ENCODE peak calls at places on chromosome 4, in four cellular contexts. G, J, L and F are unnamed samples.
A peak's percentile ranks its signal among the peaks of the same experiment; 100 is the strongest.

GRCh38 chr4:14254252-14254651 is 626.7 kb upstream of the BOD1L1 start:
- DNase-seq in J (no peak), G (peak; percentile 46), L (peak; percentile 60), F (no peak)

GRCh38 chr4:173013232-173013932 is 155.2 kb upstream of the GALNT7 start:
- DNase-seq in L (peak; percentile 66), G (no peak), J (peak; percentile 61), F (peak; percentile 53)

GRCh38 chr4:17962171-17962570 is 59.4 kb downstream of the LCORL start:
- DNase-seq in L (no peak), J (no peak), G (no peak), F (no peak)

GRCh38 chr4:27276322-27277073 is 415.9 kb downstream of the STIM2 start:
- DNase-seq in L (no peak), G (no peak), J (no peak), F (no peak)

GRCh38 chr4:14916554-14917304 is 85.6 kb upstream of the CPEB2 start:
- DNase-seq in J (no peak), L (no peak), G (peak; percentile 63), F (no peak)

GRCh38 chr4:60216752-60217151 is 983.4 kb upstream of the ADGRL3 start:
- DNase-seq in J (no peak), G (peak; percentile 4), L (no peak), F (no peak)

GRCh38 chr4:73856518-73856917 is 3.4 kb downstream of the PF4V1 start:
- DNase-seq in J (no peak), G (no peak), L (no peak), F (no peak)

GRCh38 chr4:158496030-158496741 is 25.5 kb upstream of the RXFP1 start:
- DNase-seq in J (no peak), L (peak; percentile 85), G (no peak), F (peak; percentile 37)

GRCh38 chr4:122007016-122007415 is 55.2 kb upstream of the TRPC3 start:
- DNase-seq in L (no peak), G (no peak), J (no peak), F (no peak)

GRCh38 chr4:3851211-3851610 is 85.0 kb downstream of the ADRA2C start:
- DNase-seq in J (no peak), L (peak; percentile 63), G (peak; percentile 47), F (no peak)

GRCh38 chr4:40402556-40402955 is 67.4 kb downstream of the CHRNA9 start:
- DNase-seq in J (no peak), G (peak; percentile 52), L (no peak), F (no peak)

GRCh38 chr4:148445903-148446261 is 3.7 kb upstream of the NR3C2 start:
- DNase-seq in J (no peak), L (no peak), G (no peak), F (no peak)

GRCh38 chr4:128589384-128589957 is 220.0 kb upstream of the JADE1 start:
- DNase-seq in G (no peak), L (no peak), J (no peak), F (no peak)

GRCh38 chr4:90190510-90190909 is 63.3 kb downstream of the CCSER1 start:
- DNase-seq in L (no peak), G (no peak), J (no peak), F (no peak)

GRCh38 chr4:62544428-62544827 is 1344.3 kb downstream of the ADGRL3 start:
- DNase-seq in J (no peak), G (peak; percentile 47), L (no peak), F (no peak)

GRCh38 chr4:89640620-89641366 is 196.2 kb downstream of the SNCA start:
- DNase-seq in G (peak; percentile 14), J (no peak), L (peak; percentile 87), F (no peak)

GRCh38 chr4:54840992-54841768 is 183.4 kb downstream of the KIT start:
- DNase-seq in G (no peak), L (no peak), J (no peak), F (no peak)

GRCh38 chr4:182593864-182594263 is 323.3 kb downstream of the DCTD start:
- DNase-seq in G (no peak), J (no peak), L (no peak), F (no peak)

GRCh38 chr4:92304636-92305035 is 870 bp downstream of the GRID2 start:
- DNase-seq in G (no peak), L (peak; percentile 24), J (no peak), F (peak; percentile 21)

GRCh38 chr4:156825074-156825473 is 146.5 kb downstream of the PDGFC start:
- DNase-seq in J (no peak), G (peak; percentile 22), L (no peak), F (no peak)

GRCh38 chr4:1172228-1172851 is at the start of gene SPON2:
- DNase-seq in G (no peak), L (no peak), J (no peak), F (no peak)

GRCh38 chr4:93475730-93476129 is 352.8 kb upstream of the ATOH1 start:
- DNase-seq in G (no peak), L (no peak), J (no peak), F (no peak)

GRCh38 chr4:24743931-24744330 is 51.4 kb upstream of the SOD3 start:
- DNase-seq in J (no peak), L (peak; percentile 42), G (no peak), F (no peak)

GRCh38 chr4:18366136-18366535 is 344.6 kb upstream of the LCORL start:
- DNase-seq in G (no peak), J (no peak), L (no peak), F (no peak)

GRCh38 chr4:58451707-58452106 is 1341.5 kb upstream of the IGFBP7 start:
- DNase-seq in L (no peak), G (no peak), J (no peak), F (no peak)

GRCh38 chr4:172352351-172352750 is 539.1 kb downstream of the GALNTL6 start:
- DNase-seq in G (no peak), J (no peak), L (no peak), F (no peak)

DNA sequence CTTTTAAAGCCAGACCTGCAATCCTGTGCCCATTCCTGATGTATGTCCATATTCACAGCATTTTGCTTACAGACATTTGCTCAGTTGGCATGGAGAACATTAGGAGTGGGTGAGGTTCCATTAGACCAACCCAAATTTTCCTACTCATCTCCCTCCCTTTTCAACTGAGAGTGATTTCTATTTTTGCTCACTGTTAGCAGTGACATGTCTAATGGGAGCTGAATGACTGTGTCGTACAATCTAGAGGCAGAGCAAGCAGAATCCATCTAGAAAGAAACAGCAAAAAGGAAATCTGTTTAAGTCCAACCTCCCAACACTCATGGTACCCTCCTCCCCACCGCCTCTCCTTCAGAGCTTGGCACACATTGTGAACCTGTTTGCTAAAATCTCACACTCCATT is 195.5 kb upstream of the KLF3 start:
- DNase-seq in L (no peak), J (no peak), G (no peak), F (no peak)
- TF ChIP-seq CTCF in L (no peak), J (no peak), G (no peak), F (no peak)

DNA sequence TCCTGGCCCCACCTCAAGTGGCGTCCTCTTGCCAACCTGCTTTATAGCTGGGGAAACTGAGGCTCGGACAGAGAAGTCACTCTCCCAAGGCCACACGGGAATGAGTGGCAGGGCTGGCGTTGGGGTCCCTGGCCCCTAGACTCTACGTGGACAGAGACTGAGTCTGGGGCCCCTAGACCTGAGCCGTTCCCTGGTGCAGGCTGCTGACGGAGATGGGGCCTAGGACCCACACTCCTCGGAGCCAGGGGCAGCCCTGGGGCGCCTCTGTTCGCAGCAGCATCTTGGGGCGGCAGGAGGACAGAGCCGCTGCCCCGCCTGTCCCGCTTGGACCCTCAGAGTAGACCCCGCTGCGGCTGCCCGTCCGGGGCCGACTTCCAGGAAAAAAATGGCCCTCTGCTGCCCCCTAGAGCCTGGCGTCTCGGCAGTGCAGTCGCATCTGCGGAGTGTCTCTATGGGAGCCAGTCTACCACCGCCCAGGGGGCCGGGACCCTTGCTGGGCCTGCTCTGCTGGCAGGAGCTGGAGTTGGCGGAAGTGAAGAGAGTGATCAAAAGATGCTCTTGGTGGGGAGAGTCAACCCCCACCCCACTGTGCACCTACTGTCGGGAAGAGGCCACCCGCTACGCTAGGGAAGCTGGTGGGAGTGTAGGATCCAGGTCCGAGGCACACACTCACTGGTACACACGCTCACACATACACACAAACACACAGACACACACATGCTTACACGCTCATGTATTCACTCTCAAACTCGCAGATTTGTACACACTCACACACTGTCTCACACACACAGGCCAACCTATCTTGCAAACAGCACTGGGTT is 220.1 kb downstream of the AFAP1 start:
- DNase-seq in L (peak; percentile 90), J (no peak), G (peak; percentile 12), F (peak; percentile 89)
- TF ChIP-seq CTCF in L (peak; percentile 79), J (peak; percentile 51), G (peak; percentile 86), F (peak; percentile 83)

GRCh38 chr4:112897548-112897947 is 151.9 kb upstream of the ANK2 start:
- DNase-seq in L (peak; percentile 22), G (no peak), J (no peak), F (no peak)
- TF ChIP-seq CTCF in L (no peak), G (no peak), J (no peak), F (no peak)

DNA sequence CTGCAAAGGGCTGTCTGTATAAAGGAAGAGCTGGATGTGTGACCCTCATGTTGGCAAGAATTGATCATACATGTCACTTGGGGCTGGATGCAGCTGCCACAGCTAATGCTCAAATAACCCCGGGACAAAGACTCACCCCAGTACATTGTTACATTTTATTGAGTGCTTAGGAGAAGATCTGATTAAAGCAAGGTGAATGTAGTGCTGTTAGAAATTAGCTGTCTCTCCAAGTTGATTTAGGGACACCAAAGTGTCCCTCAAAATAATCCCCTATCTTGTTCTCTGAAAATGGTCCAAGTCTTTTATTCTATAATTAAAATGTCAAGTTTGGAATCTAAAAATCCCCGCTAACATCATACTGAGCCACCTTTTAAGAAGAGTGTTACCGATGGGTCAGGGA is 12.9 kb upstream of the DAPP1 start:
- DNase-seq in G (no peak), J (no peak), L (no peak), F (no peak)
- TF ChIP-seq CTCF in G (no peak), J (no peak), L (no peak), F (no peak)

GRCh38 chr4:87720094-87720691 is 70.1 kb downstream of the DMP1 start:
- DNase-seq in G (no peak), L (no peak), J (no peak), F (no peak)

GRCh38 chr4:87718221-87718620 is 68.1 kb downstream of the DMP1 start:
- DNase-seq in J (no peak), G (no peak), L (no peak), F (no peak)

GRCh38 chr4:87716350-87717041 is 66.4 kb downstream of the DMP1 start:
- DNase-seq in L (no peak), J (no peak), G (no peak), F (no peak)

DNA sequence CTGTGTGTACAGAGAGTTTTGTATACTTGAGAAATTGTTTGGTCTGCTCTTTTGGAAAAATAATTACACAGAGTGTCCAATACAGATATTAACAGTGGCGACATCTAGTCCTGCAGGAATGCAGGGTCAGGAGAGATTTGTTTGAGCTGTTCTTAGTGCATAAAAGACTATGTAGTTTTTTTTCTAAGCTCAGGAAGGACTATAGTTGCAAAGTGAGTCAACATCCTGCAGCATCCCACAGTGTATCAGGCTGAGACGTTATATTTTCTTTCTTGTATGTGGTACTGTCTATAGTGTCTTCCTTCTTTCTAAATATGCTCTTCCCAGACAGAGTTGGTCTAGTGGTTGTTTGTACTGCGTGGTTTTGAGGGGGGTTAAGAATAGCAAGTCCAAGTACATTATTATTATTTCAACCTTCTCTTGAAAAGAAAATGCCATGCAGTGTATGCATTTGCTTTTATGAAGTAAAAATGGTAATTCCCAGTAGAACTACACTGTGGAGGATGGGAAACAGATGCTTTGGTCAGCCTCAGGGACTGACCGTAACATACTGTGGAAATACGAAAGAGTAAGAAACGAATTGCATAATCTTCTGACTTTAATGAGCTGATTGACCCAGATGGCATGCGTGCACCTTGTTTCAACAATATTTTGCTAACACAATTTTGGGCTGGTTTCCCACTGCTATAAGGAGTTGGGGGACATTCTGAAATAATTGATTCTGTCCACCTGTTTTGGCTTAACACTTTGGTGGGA is 67.4 kb downstream of the DMP1 start:
- DNase-seq in L (no peak), G (no peak), J (no peak), F (no peak)
- TF ChIP-seq CTCF in L (no peak), G (no peak), J (no peak), F (no peak)